ENCODE peak calls at places on chromosomes 16 and 17, in six cellular contexts. One of them, this sample, is unnamed.

GRCh38 chr16:73846292-73846849 is 450.2 kb upstream of the PSMD7 start:
- DNase-seq in IMR-90: no peak
- DNase-seq in trophoblast cell: no peak
- DNase-seq in H9: peak
- DNase-seq in mesenchymal stem cell: no peak
- DNase-seq in H1: peak
- DNase-seq in this sample: peak

GRCh38 chr17:7836596-7837374 is 2.8 kb downstream of the KDM6B start:
- DNase-seq in IMR-90: peak
- DNase-seq in trophoblast cell: peak
- DNase-seq in H9: peak
- DNase-seq in mesenchymal stem cell: peak
- DNase-seq in H1: peak
- DNase-seq in this sample: peak

GRCh38 chr17:20086416-20087074 is 77.4 kb downstream of the SPECC1 start:
- DNase-seq in IMR-90: no peak
- DNase-seq in trophoblast cell: peak
- DNase-seq in H9: no peak
- DNase-seq in mesenchymal stem cell: no peak
- DNase-seq in H1: no peak
- DNase-seq in this sample: no peak

GRCh38 chr16:31377210-31377903 is 15.8 kb upstream of the ITGAD start:
- DNase-seq in IMR-90: no peak
- DNase-seq in trophoblast cell: no peak
- DNase-seq in H9: no peak
- DNase-seq in mesenchymal stem cell: no peak
- DNase-seq in H1: no peak
- DNase-seq in this sample: no peak

GRCh38 chr16:25823891-25824290 is 132.1 kb downstream of the HS3ST4 start:
- DNase-seq in IMR-90: no peak
- DNase-seq in trophoblast cell: no peak
- DNase-seq in H9: no peak
- DNase-seq in mesenchymal stem cell: no peak
- DNase-seq in H1: no peak
- DNase-seq in this sample: no peak

GRCh38 chr16:68296693-68297092 is 14.1 kb downstream of the SLC7A6OS start:
- DNase-seq in IMR-90: no peak
- DNase-seq in trophoblast cell: no peak
- DNase-seq in H9: no peak
- DNase-seq in mesenchymal stem cell: no peak
- DNase-seq in H1: no peak
- DNase-seq in this sample: no peak

GRCh38 chr17:19003966-19004600 is 481 bp downstream of the FAM83G start:
- DNase-seq in IMR-90: peak
- DNase-seq in trophoblast cell: peak
- DNase-seq in H9: peak
- DNase-seq in mesenchymal stem cell: peak
- DNase-seq in H1: peak
- DNase-seq in this sample: peak

GRCh38 chr16:2282262-2282661 is 14.3 kb upstream of the RNPS1 start:
- DNase-seq in IMR-90: no peak
- DNase-seq in trophoblast cell: no peak
- DNase-seq in H9: no peak
- DNase-seq in mesenchymal stem cell: no peak
- DNase-seq in H1: no peak
- DNase-seq in this sample: no peak

GRCh38 chr17:39634384-39634871 is 2.5 kb upstream of the STARD3 start:
- DNase-seq in IMR-90: peak
- DNase-seq in trophoblast cell: peak
- DNase-seq in H9: no peak
- DNase-seq in mesenchymal stem cell: peak
- DNase-seq in H1: no peak
- DNase-seq in this sample: no peak

GRCh38 chr17:50871369-50871768 is 5.2 kb upstream of the TOB1 start:
- DNase-seq in IMR-90: no peak
- DNase-seq in trophoblast cell: no peak
- DNase-seq in H9: peak
- DNase-seq in mesenchymal stem cell: no peak
- DNase-seq in H1: no peak
- DNase-seq in this sample: no peak

GRCh38 chr17:42224651-42225050 is 30.4 kb upstream of the GHDC start:
- DNase-seq in IMR-90: no peak
- DNase-seq in trophoblast cell: no peak
- DNase-seq in H9: no peak
- DNase-seq in mesenchymal stem cell: no peak
- DNase-seq in H1: no peak
- DNase-seq in this sample: no peak

GRCh38 chr17:42251115-42251514 is 25.1 kb downstream of the STAT5B start:
- DNase-seq in IMR-90: no peak
- DNase-seq in trophoblast cell: no peak
- DNase-seq in H9: no peak
- DNase-seq in mesenchymal stem cell: no peak
- DNase-seq in H1: no peak
- DNase-seq in this sample: no peak

GRCh38 chr16:49315602-49316001 is 34.0 kb upstream of the CBLN1 start:
- DNase-seq in IMR-90: no peak
- DNase-seq in trophoblast cell: no peak
- DNase-seq in H9: no peak
- DNase-seq in mesenchymal stem cell: no peak
- DNase-seq in H1: no peak
- DNase-seq in this sample: no peak

GRCh38 chr16:59342669-59343068 is 608.6 kb upstream of the GOT2 start:
- DNase-seq in IMR-90: no peak
- DNase-seq in trophoblast cell: no peak
- DNase-seq in H9: peak
- DNase-seq in mesenchymal stem cell: peak
- DNase-seq in H1: no peak
- DNase-seq in this sample: no peak

GRCh38 chr17:80361495-80362220 is 53.3 kb upstream of the ENDOV start:
- DNase-seq in IMR-90: no peak
- DNase-seq in trophoblast cell: no peak
- DNase-seq in H9: peak
- DNase-seq in mesenchymal stem cell: peak
- DNase-seq in H1: peak
- DNase-seq in this sample: peak

GRCh38 chr16:24255446-24256352 is at the start of gene CACNG3:
- DNase-seq in IMR-90: peak
- DNase-seq in trophoblast cell: peak
- DNase-seq in H9: peak
- DNase-seq in mesenchymal stem cell: no peak
- DNase-seq in H1: peak
- DNase-seq in this sample: peak

GRCh38 chr16:25177831-25178688 is 38.7 kb upstream of the AQP8 start:
- DNase-seq in IMR-90: no peak
- DNase-seq in trophoblast cell: no peak
- DNase-seq in H9: no peak
- DNase-seq in mesenchymal stem cell: peak
- DNase-seq in H1: no peak
- DNase-seq in this sample: no peak

GRCh38 chr17:36849871-36850348 is 87.4 kb upstream of the LHX1 start:
- DNase-seq in IMR-90: peak
- DNase-seq in trophoblast cell: no peak
- DNase-seq in H9: no peak
- DNase-seq in mesenchymal stem cell: peak
- DNase-seq in H1: no peak
- DNase-seq in this sample: no peak

DNA sequence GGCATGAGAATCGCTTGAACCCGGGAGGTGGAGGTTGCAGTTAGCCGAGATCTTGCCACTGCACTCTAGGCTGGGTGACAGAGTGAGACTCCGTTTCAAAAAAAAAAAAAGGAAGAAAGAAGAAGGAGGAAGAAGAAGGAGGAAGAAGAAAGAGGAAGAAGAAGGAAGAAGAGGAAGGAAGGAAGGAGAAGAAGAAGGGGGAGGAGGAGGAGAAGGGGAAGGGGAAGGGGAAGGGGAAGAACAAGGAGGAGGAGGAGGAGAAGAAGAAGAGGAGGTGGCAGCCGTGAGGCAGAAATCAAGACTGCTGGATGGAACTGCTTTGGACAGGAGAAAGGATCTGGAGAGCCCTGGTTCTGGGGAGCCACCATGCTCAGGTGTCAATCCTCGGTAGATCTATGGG is 29.7 kb upstream of the PEMT start:
- DNase-seq in IMR-90: no peak
- DNase-seq in trophoblast cell: no peak
- DNase-seq in H9: no peak
- DNase-seq in mesenchymal stem cell: no peak
- DNase-seq in H1: no peak
- DNase-seq in this sample: no peak
- H3K14ac ChIP-seq in IMR-90: no peak
- H3K14ac ChIP-seq in trophoblast cell: no peak
- H3K14ac ChIP-seq in H9: no peak
- H3K14ac ChIP-seq in mesenchymal stem cell: no peak
- H3K14ac ChIP-seq in H1: no peak
- H3K14ac ChIP-seq in this sample: no peak

DNA sequence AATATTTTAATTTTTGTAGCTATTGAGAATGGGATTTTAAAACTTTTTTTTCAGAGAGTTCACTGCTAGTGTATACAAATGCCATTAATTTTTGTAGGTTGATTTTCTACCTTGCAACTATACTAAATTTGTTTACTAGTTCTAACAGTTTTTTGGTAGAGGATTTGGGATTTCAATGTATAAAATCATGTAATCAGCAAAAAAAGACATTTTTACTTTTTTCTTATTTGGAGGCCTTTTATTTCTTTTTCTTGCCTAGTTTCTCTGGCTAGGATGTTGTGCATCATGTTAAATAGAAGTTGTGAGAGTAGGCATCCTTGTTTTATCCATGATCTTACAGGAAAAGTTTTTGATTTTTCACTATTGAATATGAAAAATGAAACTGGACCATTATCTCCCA is 602.9 kb upstream of the KIF2B start:
- DNase-seq in IMR-90: no peak
- DNase-seq in trophoblast cell: no peak
- DNase-seq in H9: no peak
- DNase-seq in mesenchymal stem cell: no peak
- DNase-seq in H1: no peak
- DNase-seq in this sample: no peak
- H3K18ac ChIP-seq in IMR-90: no peak
- H3K18ac ChIP-seq in trophoblast cell: no peak
- H3K18ac ChIP-seq in H9: no peak
- H3K18ac ChIP-seq in mesenchymal stem cell: no peak
- H3K18ac ChIP-seq in H1: no peak
- H3K18ac ChIP-seq in this sample: no peak

GRCh38 chr16:4859190-4859899 is 12.1 kb downstream of the UBN1 start:
- DNase-seq in IMR-90: no peak
- DNase-seq in trophoblast cell: no peak
- DNase-seq in H9: no peak
- DNase-seq in mesenchymal stem cell: no peak
- DNase-seq in H1: no peak
- DNase-seq in this sample: no peak
- H3K14ac ChIP-seq in IMR-90: no peak
- H3K14ac ChIP-seq in trophoblast cell: no peak
- H3K14ac ChIP-seq in H9: no peak
- H3K14ac ChIP-seq in mesenchymal stem cell: no peak
- H3K14ac ChIP-seq in H1: no peak
- H3K14ac ChIP-seq in this sample: no peak

GRCh38 chr16:1125471-1125870 is 27.4 kb upstream of the CACNA1H start:
- DNase-seq in IMR-90: peak
- DNase-seq in trophoblast cell: no peak
- DNase-seq in H9: no peak
- DNase-seq in mesenchymal stem cell: no peak
- DNase-seq in H1: no peak
- DNase-seq in this sample: no peak
- H3K18ac ChIP-seq in IMR-90: no peak
- H3K18ac ChIP-seq in trophoblast cell: no peak
- H3K18ac ChIP-seq in H9: no peak
- H3K18ac ChIP-seq in mesenchymal stem cell: no peak
- H3K18ac ChIP-seq in H1: no peak
- H3K18ac ChIP-seq in this sample: peak

DNA sequence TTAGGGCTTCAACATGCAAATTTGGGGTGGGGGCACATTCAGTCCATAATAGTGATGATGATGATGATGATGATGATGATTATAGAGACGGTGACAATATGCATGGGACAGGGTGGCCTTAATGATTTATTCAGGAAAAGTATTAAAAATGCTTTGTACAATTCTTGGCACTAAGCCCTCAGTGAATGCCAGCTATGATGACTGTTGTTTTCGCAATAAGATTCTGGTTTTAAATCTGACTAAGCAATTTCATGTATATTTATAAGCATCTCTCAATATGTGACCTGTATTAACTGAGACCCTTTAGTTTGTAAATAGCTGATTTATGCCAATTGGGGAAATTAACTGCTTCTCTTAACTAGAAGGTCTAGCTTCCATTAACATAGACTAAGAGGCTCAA is 106.2 kb downstream of the C16orf95 start:
- DNase-seq in IMR-90: peak
- DNase-seq in trophoblast cell: no peak
- DNase-seq in H9: no peak
- DNase-seq in mesenchymal stem cell: no peak
- DNase-seq in H1: no peak
- DNase-seq in this sample: no peak
- H3K14ac ChIP-seq in IMR-90: no peak
- H3K14ac ChIP-seq in trophoblast cell: no peak
- H3K14ac ChIP-seq in H9: no peak
- H3K14ac ChIP-seq in mesenchymal stem cell: no peak
- H3K14ac ChIP-seq in H1: no peak
- H3K14ac ChIP-seq in this sample: no peak

This sample was measured in neuronal stem cell.